ENCODE peak calls at places on chromosome 19, in six cellular contexts. L, V, W, B, I and D are unnamed samples.

GRCh38 chr19:39645800-39646411 is 9.8 kb upstream of the LGALS16 start:
- DNase-seq in L (peak), V (no peak), W (no peak), B (peak), I (no peak), D (peak)

GRCh38 chr19:46369817-46370216 is 22.9 kb downstream of the PPP5C start:
- DNase-seq in L (no peak), V (no peak), W (no peak), B (no peak), I (no peak), D (no peak)

GRCh38 chr19:2523630-2524311 is 47.8 kb downstream of the GADD45B start:
- DNase-seq in L (no peak), V (peak), W (no peak), B (no peak), I (no peak), D (peak)

GRCh38 chr19:20038358-20039202 is 725 bp downstream of the ZNF682 start:
- DNase-seq in L (no peak), V (no peak), W (no peak), B (no peak), I (no peak), D (no peak)

GRCh38 chr19:50328257-50329145 is 676 bp downstream of the KCNC3 start:
- DNase-seq in L (peak), V (no peak), W (peak), B (no peak), I (no peak), D (no peak)

GRCh38 chr19:33686246-33686645 is 64.5 kb downstream of the CHST8 start:
- DNase-seq in L (no peak), V (no peak), W (no peak), B (no peak), I (no peak), D (no peak)

GRCh38 chr19:42548545-42548944 is 20.3 kb upstream of the CEACAM1 start:
- DNase-seq in L (no peak), V (no peak), W (no peak), B (no peak), I (no peak), D (no peak)

GRCh38 chr19:16355293-16356043 is 30.8 kb downstream of the KLF2 start:
- DNase-seq in L (no peak), V (no peak), W (no peak), B (no peak), I (no peak), D (no peak)

GRCh38 chr19:18160792-18161690 is 8.1 kb downstream of the PIK3R2 start:
- DNase-seq in L (peak), V (peak), W (peak), B (peak), I (peak), D (peak)

GRCh38 chr19:14411161-14411560 is 8.0 kb downstream of the DDX39A start:
- DNase-seq in L (no peak), V (no peak), W (no peak), B (no peak), I (no peak), D (no peak)

GRCh38 chr19:7632340-7633203 is 947 bp downstream of the PCP2 start:
- DNase-seq in L (no peak), V (no peak), W (no peak), B (no peak), I (no peak), D (no peak)

GRCh38 chr19:57103573-57104277 is 16.1 kb upstream of the USP29 start:
- DNase-seq in L (peak), V (peak), W (peak), B (peak), I (peak), D (peak)

GRCh38 chr19:4830768-4831265 is 695 bp downstream of the TICAM1 start:
- DNase-seq in L (no peak), V (no peak), W (no peak), B (no peak), I (no peak), D (no peak)

GRCh38 chr19:50414850-50415660 is 3.7 kb upstream of the SPIB start:
- DNase-seq in L (peak), V (peak), W (peak), B (peak), I (no peak), D (peak)

GRCh38 chr19:49355890-49356289 is 6.3 kb downstream of the TEAD2 start:
- DNase-seq in L (no peak), V (no peak), W (no peak), B (no peak), I (no peak), D (peak)

GRCh38 chr19:31344403-31344802 is 4.8 kb downstream of the TSHZ3 start:
- DNase-seq in L (no peak), V (no peak), W (no peak), B (no peak), I (no peak), D (no peak)

GRCh38 chr19:51701468-51702100 is 8.5 kb downstream of the SPACA6 start:
- DNase-seq in L (no peak), V (no peak), W (no peak), B (no peak), I (no peak), D (no peak)

GRCh38 chr19:51415187-51415586 is 2.3 kb downstream of the SIGLEC10 start:
- DNase-seq in L (no peak), V (no peak), W (no peak), B (no peak), I (no peak), D (no peak)

GRCh38 chr19:56538761-56539263 is at the start of gene ZFP28:
- DNase-seq in L (no peak), V (no peak), W (peak), B (no peak), I (peak), D (no peak)

GRCh38 chr19:15194938-15195337 is 5.9 kb downstream of the NOTCH3 start:
- DNase-seq in L (no peak), V (no peak), W (no peak), B (no peak), I (no peak), D (peak)

GRCh38 chr19:23665651-23666410 is 21.2 kb downstream of the ZNF675 start:
- DNase-seq in L (no peak), V (no peak), W (no peak), B (no peak), I (no peak), D (no peak)

GRCh38 chr19:9945319-9945966 is 9.1 kb upstream of the OLFM2 start:
- DNase-seq in L (no peak), V (peak), W (no peak), B (no peak), I (no peak), D (peak)